ENCODE peak calls at places on chromosomes 6 and 20, in ten cellular contexts. I is amniotic epithelial cell; C is lung microvascular endothelial cell; N is naive B cell; K is sigmoid colon; E is SW480; W is astrocyte of the spinal cord; O is NCI-H2029; P is T follicular helper cell; M is activated naive CD4-positive, alpha-beta T cell. R is an unnamed sample.

GRCh38 chr20:35326021-35326731 is 34.0 kb upstream of the FAM83C start:
- DNase-seq in I (peak), C (no peak), N (no peak), K (no peak), E (no peak), W (no peak), O (no peak), P (no peak), M (no peak), R (no peak)

GRCh38 chr6:47264775-47265184 is 44.9 kb downstream of the TNFRSF21 start:
- DNase-seq in I (peak), C (peak), N (no peak), K (no peak), E (no peak), W (no peak), O (no peak), P (no peak), M (no peak), R (peak)

GRCh38 chr20:63029358-63030121 is 22.8 kb upstream of the BHLHE23 start:
- DNase-seq in I (no peak), C (no peak), N (no peak), K (no peak), E (peak), W (no peak), O (no peak), P (no peak), M (no peak), R (no peak)

GRCh38 chr6:21738180-21739094 is 144.9 kb downstream of the SOX4 start:
- DNase-seq in I (no peak), C (peak), N (no peak), K (no peak), E (no peak), W (peak), O (peak), P (no peak), M (no peak), R (peak)

GRCh38 chr6:118644007-118644406 is 7.4 kb downstream of the CEP85L start:
- DNase-seq in I (peak), C (no peak), N (no peak), K (no peak), E (no peak), W (peak), O (no peak), P (no peak), M (no peak), R (no peak)

GRCh38 chr6:139181236-139181635 is 46.4 kb downstream of the HECA start:
- DNase-seq in I (no peak), C (no peak), N (no peak), K (no peak), E (no peak), W (no peak), O (no peak), P (no peak), M (no peak), R (no peak)

GRCh38 chr20:50296450-50297375 is 106.1 kb downstream of the CEBPB start:
- DNase-seq in I (no peak), C (no peak), N (no peak), K (peak), E (no peak), W (no peak), O (no peak), P (no peak), M (no peak), R (no peak)

GRCh38 chr6:1812487-1812886 is 202.8 kb downstream of the FOXC1 start:
- DNase-seq in I (no peak), C (no peak), N (no peak), K (no peak), E (no peak), W (no peak), O (no peak), P (no peak), M (no peak), R (no peak)

GRCh38 chr6:92849636-92850035 is 569.7 kb downstream of the EPHA7 start:
- DNase-seq in I (no peak), C (no peak), N (no peak), K (no peak), E (no peak), W (no peak), O (no peak), P (no peak), M (no peak), R (no peak)

GRCh38 chr20:47992021-47992467 is 206.8 kb upstream of the SULF2 start:
- DNase-seq in I (no peak), C (no peak), N (no peak), K (no peak), E (no peak), W (no peak), O (no peak), P (no peak), M (no peak), R (no peak)

GRCh38 chr20:61566691-61567090 is 314.6 kb downstream of the CDH4 start:
- DNase-seq in I (no peak), C (no peak), N (no peak), K (no peak), E (no peak), W (no peak), O (no peak), P (no peak), M (no peak), R (no peak)

GRCh38 chr6:13711384-13711725 is 280 bp downstream of the RANBP9 start:
- DNase-seq in I (no peak), C (no peak), N (peak), K (no peak), E (peak), W (no peak), O (no peak), P (peak), M (no peak), R (no peak)

GRCh38 chr6:138765896-138766487 is 7.6 kb upstream of the CCDC28A start:
- DNase-seq in I (peak), C (peak), N (peak), K (no peak), E (peak), W (peak), O (no peak), P (no peak), M (no peak), R (peak)

GRCh38 chr6:166934174-166934573 is 22.2 kb downstream of the RNASET2 start:
- DNase-seq in I (no peak), C (no peak), N (no peak), K (no peak), E (no peak), W (no peak), O (no peak), P (no peak), M (no peak), R (no peak)

GRCh38 chr6:90080876-90081464 is 186.7 kb downstream of the GJA10 start:
- DNase-seq in I (no peak), C (no peak), N (no peak), K (no peak), E (no peak), W (no peak), O (no peak), P (peak), M (peak), R (no peak)

R was measured in dermis blood vessel endothelial cell.